ENCODE peak calls at places on chromosomes 16 and 17, in nine cellular contexts. C, P, T, Y, H, B, Q, G and J are unnamed samples.

GRCh38 chr17:35889818-35890773 is 9.9 kb upstream of the CCL5 start:
- DNase-seq in T (peak), C (no peak), H (no peak), G (no peak), B (peak), Y (peak), P (peak), Q (no peak), J (peak)

GRCh38 chr16:81505011-81505660 is 60.5 kb downstream of the CMIP start:
- DNase-seq in P (no peak), Y (no peak), H (no peak), B (no peak), C (peak), T (no peak), Q (no peak), G (peak), J (no peak)

GRCh38 chr16:54048994-54049929 is 237.3 kb downstream of the IRX3 start:
- DNase-seq in C (no peak), H (no peak), Q (no peak), B (no peak), T (peak), P (no peak), Y (no peak), G (no peak), J (no peak)

GRCh38 chr17:69928586-69928985 is 146.4 kb upstream of the KCNJ16 start:
- DNase-seq in G (no peak), P (no peak), C (no peak), Q (no peak), B (no peak), H (no peak), Y (no peak), T (no peak), J (no peak)

GRCh38 chr17:20852541-20853370 is 190.1 kb downstream of the USP22 start:
- DNase-seq in P (no peak), H (no peak), Q (peak), T (peak), G (peak), B (no peak), C (no peak), Y (peak), J (no peak)

GRCh38 chr16:88763502-88764053 is 21.4 kb downstream of the PIEZO1 start:
- DNase-seq in H (no peak), G (no peak), Y (no peak), B (no peak), Q (no peak), P (no peak), C (no peak), T (peak), J (no peak)

GRCh38 chr16:88383401-88384221 is 852 bp downstream of the ZNF469 start:
- DNase-seq in T (peak), G (no peak), C (no peak), P (peak), H (peak), Y (peak), Q (peak), B (peak), J (peak)

GRCh38 chr17:40091691-40092397 is 8.5 kb downstream of the NR1D1 start:
- DNase-seq in T (no peak), G (no peak), Q (no peak), H (no peak), P (no peak), Y (no peak), B (no peak), C (no peak), J (no peak)